ENCODE peak calls at places on chromosomes 12 and 14, in seven cellular contexts. One of them, this sample, is unnamed.

GRCh38 chr14:89227490-89227834 is 189.6 kb downstream of the FOXN3 start:
- DNase-seq in HFFc6: no peak
- DNase-seq in fibroblast of lung: peak
- DNase-seq in heart right ventricle: no peak
- DNase-seq in adrenal gland: no peak
- DNase-seq in heart left ventricle: no peak
- DNase-seq in PC-9: no peak
- DNase-seq in this sample: no peak

GRCh38 chr12:48199784-48200198 is 3.3 kb downstream of the OR10AD1 start:
- DNase-seq in heart right ventricle: no peak
- DNase-seq in fibroblast of lung: no peak
- DNase-seq in adrenal gland: peak
- DNase-seq in heart left ventricle: no peak
- DNase-seq in PC-9: no peak
- DNase-seq in HFFc6: peak
- DNase-seq in this sample: no peak

GRCh38 chr14:100129161-100129589 is 30.3 kb downstream of the DEGS2 start:
- DNase-seq in heart right ventricle: no peak
- DNase-seq in adrenal gland: peak
- DNase-seq in fibroblast of lung: peak
- DNase-seq in HFFc6: no peak
- DNase-seq in heart left ventricle: no peak
- DNase-seq in PC-9: no peak
- DNase-seq in this sample: no peak

GRCh38 chr14:73712071-73712506 is 2.1 kb downstream of the PNMA1 start:
- DNase-seq in heart left ventricle: no peak
- DNase-seq in fibroblast of lung: peak
- DNase-seq in adrenal gland: no peak
- DNase-seq in heart right ventricle: no peak
- DNase-seq in HFFc6: no peak
- DNase-seq in PC-9: no peak
- DNase-seq in this sample: no peak

GRCh38 chr14:89391123-89391522 is 25.9 kb downstream of the FOXN3 start:
- DNase-seq in PC-9: no peak
- DNase-seq in heart left ventricle: no peak
- DNase-seq in HFFc6: no peak
- DNase-seq in fibroblast of lung: peak
- DNase-seq in heart right ventricle: no peak
- DNase-seq in adrenal gland: peak
- DNase-seq in this sample: no peak

GRCh38 chr12:27780612-27781408 is 774 bp upstream of the MANSC4 start:
- DNase-seq in adrenal gland: peak
- DNase-seq in heart right ventricle: peak
- DNase-seq in PC-9: peak
- DNase-seq in heart left ventricle: peak
- DNase-seq in fibroblast of lung: peak
- DNase-seq in HFFc6: peak
- DNase-seq in this sample: no peak

GRCh38 chr12:12983420-12984035 is 16.5 kb downstream of the HEBP1 start:
- DNase-seq in heart left ventricle: no peak
- DNase-seq in heart right ventricle: peak
- DNase-seq in adrenal gland: peak
- DNase-seq in PC-9: peak
- DNase-seq in HFFc6: peak
- DNase-seq in fibroblast of lung: peak
- DNase-seq in this sample: no peak

GRCh38 chr14:89078021-89078676 is 253.7 kb downstream of the TTC8 start:
- DNase-seq in heart right ventricle: no peak
- DNase-seq in PC-9: no peak
- DNase-seq in heart left ventricle: no peak
- DNase-seq in HFFc6: no peak
- DNase-seq in fibroblast of lung: no peak
- DNase-seq in adrenal gland: no peak
- DNase-seq in this sample: no peak

GRCh38 chr14:58296731-58297130 is 1.6 kb upstream of the ARID4A start:
- DNase-seq in heart right ventricle: no peak
- DNase-seq in heart left ventricle: no peak
- DNase-seq in HFFc6: no peak
- DNase-seq in fibroblast of lung: peak
- DNase-seq in PC-9: no peak
- DNase-seq in adrenal gland: no peak
- DNase-seq in this sample: no peak

GRCh38 chr12:47995976-47996375 is 8.3 kb downstream of the COL2A1 start:
- DNase-seq in heart right ventricle: peak
- DNase-seq in HFFc6: peak
- DNase-seq in fibroblast of lung: peak
- DNase-seq in PC-9: no peak
- DNase-seq in adrenal gland: peak
- DNase-seq in heart left ventricle: no peak
- DNase-seq in this sample: no peak

GRCh38 chr12:54300732-54301427 is at the start of gene NFE2:
- DNase-seq in heart right ventricle: no peak
- DNase-seq in PC-9: peak
- DNase-seq in HFFc6: peak
- DNase-seq in heart left ventricle: peak
- DNase-seq in fibroblast of lung: peak
- DNase-seq in adrenal gland: peak
- DNase-seq in this sample: no peak

GRCh38 chr14:100103261-100104005 is 38.2 kb downstream of the EVL start:
- DNase-seq in HFFc6: no peak
- DNase-seq in fibroblast of lung: no peak
- DNase-seq in heart left ventricle: peak
- DNase-seq in PC-9: no peak
- DNase-seq in adrenal gland: no peak
- DNase-seq in heart right ventricle: peak
- DNase-seq in this sample: no peak

GRCh38 chr12:110109037-110109836 is 14.9 kb upstream of the IFT81 start:
- DNase-seq in PC-9: peak
- DNase-seq in heart right ventricle: peak
- DNase-seq in fibroblast of lung: peak
- DNase-seq in HFFc6: peak
- DNase-seq in heart left ventricle: peak
- DNase-seq in adrenal gland: peak
- DNase-seq in this sample: no peak

GRCh38 chr14:101665478-101666078 is 95.9 kb upstream of the PPP2R5C start:
- DNase-seq in HFFc6: peak
- DNase-seq in adrenal gland: peak
- DNase-seq in heart right ventricle: no peak
- DNase-seq in fibroblast of lung: peak
- DNase-seq in PC-9: peak
- DNase-seq in heart left ventricle: no peak
- DNase-seq in this sample: peak

GRCh38 chr12:53624453-53624852 is 1.7 kb downstream of the ATF7 start:
- DNase-seq in adrenal gland: no peak
- DNase-seq in heart left ventricle: no peak
- DNase-seq in heart right ventricle: no peak
- DNase-seq in PC-9: no peak
- DNase-seq in fibroblast of lung: peak
- DNase-seq in HFFc6: no peak
- DNase-seq in this sample: no peak

GRCh38 chr12:108381793-108382436 is 42.8 kb upstream of the CMKLR1 start:
- DNase-seq in fibroblast of lung: no peak
- DNase-seq in PC-9: peak
- DNase-seq in adrenal gland: no peak
- DNase-seq in heart left ventricle: no peak
- DNase-seq in heart right ventricle: no peak
- DNase-seq in HFFc6: no peak
- DNase-seq in this sample: no peak

GRCh38 chr12:94941440-94941862 is 62.0 kb downstream of the NDUFA12 start:
- DNase-seq in PC-9: peak
- DNase-seq in heart left ventricle: peak
- DNase-seq in adrenal gland: peak
- DNase-seq in fibroblast of lung: peak
- DNase-seq in HFFc6: peak
- DNase-seq in heart right ventricle: peak
- DNase-seq in this sample: no peak

GRCh38 chr12:88726806-88727722 is 146.8 kb upstream of the KITLG start:
- DNase-seq in heart left ventricle: no peak
- DNase-seq in adrenal gland: no peak
- DNase-seq in HFFc6: peak
- DNase-seq in PC-9: no peak
- DNase-seq in fibroblast of lung: peak
- DNase-seq in heart right ventricle: no peak
- DNase-seq in this sample: no peak

GRCh38 chr12:78571953-78572352 is 292.6 kb upstream of the SYT1 start:
- DNase-seq in adrenal gland: no peak
- DNase-seq in PC-9: no peak
- DNase-seq in HFFc6: no peak
- DNase-seq in fibroblast of lung: no peak
- DNase-seq in heart left ventricle: no peak
- DNase-seq in heart right ventricle: no peak
- DNase-seq in this sample: no peak

GRCh38 chr12:99232324-99232723 is 415.2 kb upstream of the GARIN6 start:
- DNase-seq in adrenal gland: no peak
- DNase-seq in HFFc6: no peak
- DNase-seq in heart right ventricle: no peak
- DNase-seq in heart left ventricle: no peak
- DNase-seq in fibroblast of lung: no peak
- DNase-seq in PC-9: no peak
- DNase-seq in this sample: no peak

DNA sequence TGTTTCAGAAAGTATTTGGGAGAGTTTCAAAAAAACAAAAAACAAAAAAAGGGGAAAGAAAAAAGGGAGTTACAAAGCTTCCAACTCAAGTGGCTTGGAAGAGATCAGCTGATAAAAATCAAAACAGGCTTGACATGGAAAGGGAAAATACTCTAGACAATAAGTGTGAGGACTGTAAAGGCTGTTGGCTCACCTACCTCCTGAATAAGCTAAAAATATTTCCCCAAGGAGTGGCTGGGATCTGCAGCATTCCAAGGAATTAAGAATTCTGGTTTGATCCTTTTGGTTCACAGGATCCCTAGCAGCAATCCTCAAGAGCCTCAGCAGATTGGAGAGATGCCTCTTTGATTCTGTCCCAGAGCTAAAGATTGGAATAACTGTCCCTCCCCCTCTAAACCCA is 11.2 kb upstream of the AJUBA start:
- DNase-seq in PC-9: no peak
- DNase-seq in heart left ventricle: no peak
- DNase-seq in heart right ventricle: no peak
- DNase-seq in adrenal gland: no peak
- DNase-seq in fibroblast of lung: peak
- DNase-seq in HFFc6: no peak
- DNase-seq in this sample: no peak
- TF ChIP-seq CTCF in PC-9: no peak
- TF ChIP-seq CTCF in heart left ventricle: no peak
- TF ChIP-seq CTCF in heart right ventricle: no peak
- TF ChIP-seq CTCF in adrenal gland: no peak
- TF ChIP-seq CTCF in fibroblast of lung: no peak
- TF ChIP-seq CTCF in HFFc6: no peak
- TF ChIP-seq CTCF in this sample: no peak

DNA sequence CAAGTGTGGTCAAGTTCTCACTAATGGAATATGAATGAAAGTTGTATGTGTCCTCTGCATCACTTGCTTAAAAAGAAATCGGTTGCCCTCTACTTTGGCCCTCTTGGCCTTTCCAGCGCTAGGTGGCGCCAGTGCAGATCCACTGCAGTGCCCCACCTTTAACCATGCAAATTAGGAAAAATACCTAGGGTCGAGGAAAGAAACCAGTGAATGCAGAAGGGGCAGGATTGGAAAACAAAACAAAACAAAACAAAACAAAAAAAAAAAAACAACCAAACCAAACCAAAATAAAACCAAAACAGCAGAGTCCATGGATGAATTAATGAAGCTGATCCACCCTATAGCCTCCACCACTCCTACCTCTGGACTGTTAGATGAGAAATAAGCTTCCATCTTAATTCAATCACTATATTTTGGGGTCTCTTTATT is 12.9 kb upstream of the NEMF start:
- DNase-seq in PC-9: peak
- DNase-seq in fibroblast of lung: peak
- DNase-seq in heart right ventricle: peak
- DNase-seq in HFFc6: peak
- DNase-seq in heart left ventricle: peak
- DNase-seq in adrenal gland: peak
- DNase-seq in this sample: no peak
- TF ChIP-seq CTCF in PC-9: peak
- TF ChIP-seq CTCF in fibroblast of lung: peak
- TF ChIP-seq CTCF in heart right ventricle: peak
- TF ChIP-seq CTCF in HFFc6: peak
- TF ChIP-seq CTCF in heart left ventricle: peak
- TF ChIP-seq CTCF in adrenal gland: peak
- TF ChIP-seq CTCF in this sample: peak

DNA sequence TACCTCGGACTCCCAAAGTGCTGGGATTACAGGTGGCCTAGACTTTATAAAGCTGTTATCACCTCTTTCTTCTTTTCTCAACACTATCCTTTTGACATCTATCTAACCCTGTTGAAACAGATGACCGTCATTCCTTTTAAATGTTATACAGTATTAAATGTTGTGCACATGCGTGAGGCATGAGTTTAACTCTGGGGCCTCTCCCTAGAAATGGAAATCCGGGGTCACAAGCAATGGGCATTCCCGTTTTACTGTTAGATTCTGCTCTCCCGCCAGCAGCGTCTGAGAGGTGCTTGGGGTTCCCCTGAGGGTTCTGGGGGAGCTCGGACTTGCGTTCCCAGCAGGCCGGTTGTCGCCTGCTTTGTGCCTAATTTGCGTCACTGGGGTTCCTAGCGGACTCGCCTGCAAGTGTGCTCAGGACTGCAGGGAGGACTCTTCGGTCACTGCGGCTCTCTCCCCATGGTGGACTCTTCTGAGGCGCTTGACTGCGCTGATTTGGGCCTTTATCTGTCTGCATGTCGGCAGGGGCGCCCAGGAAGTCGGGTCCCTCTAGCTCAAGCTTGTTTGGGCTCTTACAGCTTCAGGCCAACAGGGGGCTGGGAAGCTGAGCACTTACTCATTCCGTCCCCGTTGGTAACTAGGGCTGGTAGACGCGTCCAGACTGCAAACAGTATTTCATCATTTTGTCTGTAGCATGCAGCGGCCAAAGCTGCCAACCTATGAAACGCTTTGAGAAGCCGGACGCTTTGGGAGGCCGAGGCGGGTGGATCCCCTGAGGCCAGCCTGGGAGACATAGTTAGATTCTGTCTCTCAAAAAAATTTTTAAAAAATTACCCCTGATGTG is 1.2 kb upstream of the RAN start:
- DNase-seq in heart right ventricle: peak
- DNase-seq in adrenal gland: peak
- DNase-seq in PC-9: peak
- DNase-seq in HFFc6: peak
- DNase-seq in fibroblast of lung: peak
- DNase-seq in heart left ventricle: peak
- DNase-seq in this sample: peak
- TF ChIP-seq CTCF in heart right ventricle: peak
- TF ChIP-seq CTCF in adrenal gland: peak
- TF ChIP-seq CTCF in PC-9: peak
- TF ChIP-seq CTCF in HFFc6: peak
- TF ChIP-seq CTCF in fibroblast of lung: peak
- TF ChIP-seq CTCF in heart left ventricle: peak
- TF ChIP-seq CTCF in this sample: peak

DNA sequence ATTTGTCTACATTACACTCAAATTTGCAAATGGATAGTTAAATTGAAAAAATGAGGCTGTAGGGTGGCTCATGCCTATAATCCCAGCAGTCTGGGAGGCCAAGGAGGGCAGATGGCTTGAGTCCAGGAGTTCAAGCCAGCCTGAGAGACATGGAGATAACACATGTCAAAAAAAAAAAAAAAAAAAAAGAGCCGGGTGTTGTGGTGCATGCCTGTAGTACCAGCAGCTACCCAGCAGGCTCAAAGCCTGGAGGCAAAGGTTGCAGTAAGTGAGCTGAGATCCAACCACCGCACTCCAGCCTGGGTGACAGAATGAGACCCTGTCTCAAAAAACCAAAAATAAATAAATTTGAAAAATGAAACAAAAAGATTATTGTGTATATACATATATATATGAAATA is 119.9 kb upstream of the MGAT4C start:
- DNase-seq in adrenal gland: no peak
- DNase-seq in heart left ventricle: peak
- DNase-seq in fibroblast of lung: no peak
- DNase-seq in PC-9: no peak
- DNase-seq in heart right ventricle: peak
- DNase-seq in HFFc6: no peak
- DNase-seq in this sample: no peak
- TF ChIP-seq CTCF in adrenal gland: no peak
- TF ChIP-seq CTCF in heart left ventricle: no peak
- TF ChIP-seq CTCF in fibroblast of lung: no peak
- TF ChIP-seq CTCF in PC-9: no peak
- TF ChIP-seq CTCF in heart right ventricle: no peak
- TF ChIP-seq CTCF in HFFc6: no peak
- TF ChIP-seq CTCF in this sample: no peak